ENCODE peak calls at places on chromosomes 12 and 14, in six cellular contexts. S is H1, M is mesothelial cell of epicardium, Z is ovary, R is cardiac fibroblast, U is body of pancreas. N is an unnamed sample.

GRCh38 chr12:92010368-92010767 is 135.3 kb downstream of the BTG1 start:
- DNase-seq in Z (no peak), S (no peak), R (no peak), M (no peak), U (no peak), N (no peak)

GRCh38 chr12:51972424-51972812 is 20.9 kb downstream of the ACVR1B start:
- DNase-seq in M (no peak), S (no peak), Z (no peak), R (no peak), U (no peak), N (no peak)

GRCh38 chr12:94498073-94498472 is 38.4 kb upstream of the CEP83 start:
- DNase-seq in S (no peak), M (no peak), R (no peak), U (no peak), Z (no peak), N (no peak)

GRCh38 chr12:1681493-1681807 is 9.4 kb upstream of the ADIPOR2 start:
- DNase-seq in S (no peak), U (no peak), Z (no peak), M (no peak), R (no peak), N (no peak)

GRCh38 chr12:95516757-95517156 is 34.5 kb downstream of the USP44 start:
- DNase-seq in U (no peak), M (no peak), R (no peak), Z (no peak), S (no peak), N (no peak)

GRCh38 chr12:91948504-91948903 is 197.1 kb downstream of the BTG1 start:
- DNase-seq in S (no peak), R (no peak), M (no peak), U (no peak), Z (no peak), N (no peak)

GRCh38 chr12:9741726-9742125 is 8.8 kb upstream of the CLECL1 start:
- DNase-seq in M (no peak), S (no peak), R (no peak), Z (no peak), U (no peak), N (no peak)

GRCh38 chr12:95591731-95592130 is 40.5 kb upstream of the USP44 start:
- DNase-seq in R (peak; percentile 63), M (no peak), S (no peak), U (no peak), Z (no peak), N (no peak)

GRCh38 chr12:131608740-131609665 is 101.9 kb upstream of the SFSWAP start:
- DNase-seq in M (no peak), S (peak; percentile 46), Z (peak; percentile 84), R (peak; percentile 58), U (peak; percentile 58), N (no peak)

GRCh38 chr14:90381011-90381790 is 15.6 kb upstream of the CALM1 start:
- DNase-seq in U (peak; percentile 64), R (no peak), Z (peak; percentile 46), M (no peak), S (no peak), N (no peak)

GRCh38 chr12:123265851-123266678 is 5.6 kb downstream of the CDK2AP1 start:
- DNase-seq in R (no peak), U (no peak), Z (peak; percentile 38), S (no peak), M (no peak), N (no peak)

GRCh38 chr12:123267335-123267920 is 4.2 kb downstream of the CDK2AP1 start:
- DNase-seq in S (no peak), U (no peak), M (no peak), R (no peak), Z (peak; percentile 25), N (no peak)

GRCh38 chr12:123263196-123263817 is 8.3 kb downstream of the CDK2AP1 start:
- DNase-seq in R (no peak), M (no peak), S (no peak), U (no peak), Z (peak; percentile 31), N (no peak)

GRCh38 chr12:123266679-123267277 is 4.9 kb downstream of the CDK2AP1 start:
- DNase-seq in M (no peak), Z (peak; percentile 31), R (no peak), S (no peak), U (no peak), N (no peak)

DNA sequence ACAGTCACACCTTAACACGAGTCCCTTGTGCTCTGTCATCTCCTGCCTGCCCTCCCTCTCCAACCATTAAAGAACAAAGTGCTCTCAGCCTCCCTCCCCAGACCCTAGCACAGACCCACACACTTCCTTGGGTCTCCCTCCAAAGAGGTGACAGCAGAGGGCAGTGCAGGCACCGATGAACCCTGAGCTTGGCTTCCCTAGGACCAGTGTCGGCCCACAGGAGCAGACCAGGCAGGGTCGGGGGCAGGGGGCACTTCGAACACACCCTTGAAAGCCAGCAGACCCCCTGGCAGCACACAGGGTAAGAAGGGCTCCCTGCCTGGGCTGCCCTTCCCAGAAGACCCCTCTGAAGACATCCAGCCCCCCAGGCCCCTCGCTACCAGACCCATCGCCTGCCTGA is 7.0 kb downstream of the CDK2AP1 start:
- DNase-seq in U (no peak), S (no peak), M (no peak), Z (peak; percentile 34), R (no peak), N (no peak)
- TF ChIP-seq CTCF in U (no peak), S (no peak), M (no peak), Z (no peak), R (no peak), N (peak; percentile 21)

GRCh38 chr12:88844426-88844825 is 264.2 kb upstream of the KITLG start:
- DNase-seq in U (no peak), S (no peak), R (no peak), Z (no peak), M (no peak), N (no peak)
- TF ChIP-seq CTCF in U (no peak), S (no peak), R (no peak), Z (no peak), M (no peak), N (no peak)

DNA sequence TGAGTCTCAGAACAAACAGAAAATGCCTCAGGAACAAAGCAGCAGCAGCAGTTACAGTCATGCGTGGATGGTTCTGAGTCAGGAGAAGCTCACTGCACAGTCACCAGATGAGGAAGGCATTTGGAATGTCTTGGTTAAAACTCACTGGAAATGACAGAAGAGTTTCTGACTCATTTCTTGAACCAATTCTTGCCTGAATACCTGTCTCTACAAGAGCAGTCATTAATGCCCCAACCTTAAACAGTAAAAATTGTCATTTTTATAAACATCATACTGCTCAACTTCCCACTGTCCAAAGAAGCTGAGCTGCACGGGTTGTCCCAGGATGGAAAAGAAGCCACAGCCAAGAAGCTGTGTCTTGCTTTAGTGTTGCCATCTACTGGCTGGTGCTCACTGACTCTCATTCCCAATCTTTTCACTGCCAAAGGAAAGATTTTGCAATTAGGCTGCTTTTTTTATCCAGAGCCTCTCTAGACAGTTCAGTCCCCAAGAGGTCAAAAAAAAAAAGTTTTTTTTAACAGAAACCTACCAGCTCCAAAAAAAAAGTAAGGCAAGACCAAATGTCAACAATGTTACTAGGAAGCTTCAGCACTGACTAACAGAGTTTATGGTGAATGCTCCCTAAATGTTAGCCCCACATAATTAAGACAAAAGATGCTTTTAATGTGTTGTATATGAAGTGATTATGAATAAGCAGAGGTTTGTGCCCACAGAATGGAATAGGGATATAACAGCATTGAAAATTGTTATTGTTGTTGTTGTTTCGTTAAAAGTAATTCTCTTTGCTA is 40.4 kb downstream of the KICS2 start:
- DNase-seq in Z (peak; percentile 42), U (peak; percentile 67), S (no peak), M (no peak), R (peak; percentile 99), N (peak; percentile 76)
- TF ChIP-seq CTCF in Z (peak; percentile 50), U (peak; percentile 82), S (peak; percentile 15), M (no peak), R (peak; percentile 47), N (peak; percentile 66)

GRCh38 chr14:92877757-92878431 is 45.1 kb upstream of the CHGA start:
- DNase-seq in U (peak; percentile 92), M (no peak), R (no peak), S (no peak), Z (peak; percentile 73), N (no peak)

GRCh38 chr14:92883066-92883465 is 39.9 kb upstream of the CHGA start:
- DNase-seq in Z (no peak), S (no peak), U (no peak), M (no peak), R (no peak), N (no peak)

GRCh38 chr14:92880351-92880750 is 42.6 kb upstream of the CHGA start:
- DNase-seq in S (no peak), Z (no peak), R (peak; percentile 11), M (no peak), U (no peak), N (no peak)

GRCh38 chr14:92884410-92884809 is 38.5 kb upstream of the CHGA start:
- DNase-seq in U (no peak), M (no peak), S (no peak), R (no peak), Z (no peak), N (no peak)

GRCh38 chr14:92880851-92881250 is 42.1 kb upstream of the CHGA start:
- DNase-seq in M (no peak), S (peak; percentile 41), Z (no peak), R (peak; percentile 69), U (peak; percentile 62), N (no peak)
- TF ChIP-seq CTCF in M (no peak), S (no peak), Z (no peak), R (peak; percentile 25), U (peak; percentile 58), N (peak; percentile 38)